ENCODE peak calls at places on chromosome 19, in nine cellular contexts. V is Peyer's patch; K is ascending aorta; E is cardiac muscle cell; U is hepatocyte; B is heart right ventricle; F is tibial artery; G is heart left ventricle; Y is CD8-positive, alpha-beta T cell. C is an unnamed sample.

GRCh38 chr19:35298561-35298972 is 6.6 kb downstream of the MAG start:
- DNase-seq in V (no peak), K (no peak), E (no peak), U (no peak), B (no peak), F (no peak), G (no peak), Y (no peak), C (no peak)

GRCh38 chr19:40376286-40376862 is 13.6 kb downstream of the HIPK4 start:
- DNase-seq in V (no peak), K (no peak), E (no peak), U (no peak), B (no peak), F (no peak), G (no peak), Y (no peak), C (no peak)

GRCh38 chr19:45401815-45402468 is 2.9 kb downstream of the PPP1R13L start:
- DNase-seq in V (no peak), K (no peak), E (no peak), U (no peak), B (no peak), F (no peak), G (no peak), Y (no peak), C (no peak)

GRCh38 chr19:52722062-52723005 is 12.5 kb downstream of the ZNF611 start:
- DNase-seq in V (no peak), K (no peak), E (peak; percentile 41), U (peak; percentile 49), B (no peak), F (no peak), G (no peak), Y (no peak), C (no peak)

GRCh38 chr19:38433268-38433733 is at the start of gene RYR1:
- DNase-seq in V (peak; percentile 77), K (peak; percentile 67), E (peak; percentile 42), U (peak; percentile 50), B (peak; percentile 63), F (peak; percentile 76), G (peak; percentile 59), Y (peak; percentile 30), C (no peak)

GRCh38 chr19:57803265-57803593 is 11.5 kb downstream of the ZNF552 start:
- DNase-seq in V (no peak), K (no peak), E (no peak), U (no peak), B (no peak), F (no peak), G (no peak), Y (no peak), C (no peak)

GRCh38 chr19:19262190-19263057 is 10.7 kb downstream of the TM6SF2 start:
- DNase-seq in V (no peak), K (no peak), E (no peak), U (no peak), B (no peak), F (no peak), G (no peak), Y (no peak), C (no peak)

GRCh38 chr19:18109731-18110671 is 12.4 kb downstream of the MAST3 start:
- DNase-seq in V (peak; percentile 83), K (peak; percentile 76), E (no peak), U (peak; percentile 81), B (peak; percentile 69), F (peak; percentile 79), G (peak; percentile 67), Y (peak; percentile 58), C (peak; percentile 31)

GRCh38 chr19:28130066-28130511 is 1082.9 kb downstream of the UQCRFS1 start:
- DNase-seq in V (no peak), K (no peak), E (no peak), U (peak; percentile 41), B (no peak), F (no peak), G (no peak), Y (no peak), C (no peak)

GRCh38 chr19:49042177-49042576 is 1.5 kb upstream of the CGB5 start:
- DNase-seq in V (no peak), K (no peak), E (no peak), U (peak; percentile 14), B (no peak), F (no peak), G (no peak), Y (no peak), C (no peak)

GRCh38 chr19:15249912-15250634 is 17.8 kb upstream of the EPHX3 start:
- DNase-seq in V (no peak), K (peak; percentile 90), E (peak; percentile 94), U (peak; percentile 39), B (peak; percentile 75), F (peak; percentile 95), G (peak; percentile 82), Y (no peak), C (peak; percentile 78)

GRCh38 chr19:2043864-2044708 is 7.0 kb downstream of the MKNK2 start:
- DNase-seq in V (no peak), K (no peak), E (no peak), U (peak; percentile 6), B (no peak), F (no peak), G (no peak), Y (no peak), C (peak; percentile 27)

GRCh38 chr19:46076951-46077814 is 36.4 kb upstream of the IGFL4 start:
- DNase-seq in V (peak; percentile 67), K (no peak), E (peak; percentile 88), U (peak; percentile 91), B (no peak), F (no peak), G (peak; percentile 33), Y (no peak), C (peak; percentile 58)

DNA sequence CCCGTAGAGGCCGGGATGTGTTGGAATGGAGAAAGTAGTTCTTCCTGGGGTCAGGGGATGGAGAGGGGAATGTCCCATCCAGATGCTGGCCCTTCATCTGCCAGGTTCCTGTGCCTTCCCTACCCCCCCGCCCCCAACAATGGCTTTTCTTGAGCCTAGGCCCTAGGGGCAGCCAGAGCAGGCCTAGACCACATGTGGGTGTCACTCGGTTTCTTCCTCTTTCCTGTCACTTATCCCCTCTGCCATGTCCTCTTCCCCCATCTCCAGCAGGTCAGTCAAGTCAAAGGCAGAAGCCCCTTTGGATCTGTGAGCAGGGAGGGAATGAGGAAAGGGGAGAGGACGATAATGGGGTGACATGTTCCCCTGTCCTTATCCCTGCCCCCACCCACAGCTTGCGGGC is 36.4 kb downstream of the LYL1 start:
- DNase-seq in V (no peak), K (no peak), E (no peak), U (no peak), B (no peak), F (no peak), G (no peak), Y (no peak), C (no peak)
- TF ChIP-seq CTCF in V (no peak), K (no peak), E (no peak), U (no peak), B (no peak), F (no peak), G (no peak), Y (no peak), C (no peak)

GRCh38 chr19:7418575-7418974 is 69.8 kb downstream of the ARHGEF18 start:
- DNase-seq in V (no peak), K (no peak), E (no peak), U (no peak), B (no peak), F (no peak), G (no peak), Y (no peak), C (no peak)

GRCh38 chr19:7415163-7415856 is 66.6 kb downstream of the ARHGEF18 start:
- DNase-seq in V (no peak), K (no peak), E (peak; percentile 40), U (peak; percentile 87), B (no peak), F (no peak), G (no peak), Y (no peak), C (no peak)

GRCh38 chr19:7413629-7414028 is 64.9 kb downstream of the ARHGEF18 start:
- DNase-seq in V (no peak), K (no peak), E (no peak), U (no peak), B (no peak), F (no peak), G (no peak), Y (no peak), C (no peak)

GRCh38 chr19:7417671-7418324 is 69.1 kb downstream of the ARHGEF18 start:
- DNase-seq in V (no peak), K (no peak), E (no peak), U (peak; percentile 34), B (no peak), F (no peak), G (no peak), Y (no peak), C (no peak)

GRCh38 chr19:7415857-7416371 is 67.2 kb downstream of the ARHGEF18 start:
- DNase-seq in V (no peak), K (no peak), E (no peak), U (no peak), B (no peak), F (no peak), G (no peak), Y (no peak), C (no peak)
- H3K27ac ChIP-seq in V (no peak overlapping the region), K (no peak overlapping the region), E (no peak overlapping the region), U (peak overlapping the region; percentile 93), B (no peak overlapping the region), F (no peak overlapping the region), G (no peak overlapping the region), Y (no peak overlapping the region), C (no peak overlapping the region)

DNA sequence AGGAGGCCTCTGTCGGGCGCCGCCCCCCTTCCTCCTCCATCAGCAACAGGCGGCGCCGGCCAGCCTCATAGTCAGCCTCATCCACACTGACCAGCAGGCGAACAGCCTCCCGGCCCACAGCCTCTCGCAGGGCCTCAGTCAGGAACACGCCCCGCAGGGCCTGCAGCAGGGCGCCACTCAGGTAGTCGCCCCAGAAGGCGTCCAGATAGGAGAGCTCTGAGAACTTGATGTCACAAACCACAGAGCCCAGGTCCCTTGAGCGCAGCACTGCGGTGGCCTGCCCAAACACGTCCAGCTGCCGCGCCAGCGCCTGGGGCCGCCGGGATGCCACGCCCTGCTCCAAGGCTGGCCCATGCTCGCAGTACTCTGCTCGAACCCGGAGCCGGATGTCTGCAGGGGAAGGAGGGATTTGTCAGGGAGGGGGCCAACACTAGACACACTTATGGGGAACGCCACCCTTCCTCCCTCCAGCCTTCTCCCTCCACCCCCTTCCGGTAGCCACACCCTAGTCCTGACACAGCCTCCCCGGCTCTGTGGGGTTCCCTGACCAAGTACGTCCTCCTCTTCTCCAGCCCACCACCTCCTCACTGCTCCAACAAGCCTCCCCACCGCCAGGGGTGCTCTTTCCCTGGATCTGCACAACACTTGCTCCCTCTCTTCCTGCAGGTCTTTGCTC is 17.9 kb downstream of the DEDD2 start:
- DNase-seq in V (peak; percentile 77), K (no peak), E (no peak), U (no peak), B (peak; percentile 50), F (no peak), G (peak; percentile 46), Y (peak; percentile 56), C (no peak)
- TF ChIP-seq CTCF in V (no peak), K (no peak), E (no peak), U (no peak), B (no peak), F (no peak), G (no peak), Y (peak; percentile 29), C (no peak)

DNA sequence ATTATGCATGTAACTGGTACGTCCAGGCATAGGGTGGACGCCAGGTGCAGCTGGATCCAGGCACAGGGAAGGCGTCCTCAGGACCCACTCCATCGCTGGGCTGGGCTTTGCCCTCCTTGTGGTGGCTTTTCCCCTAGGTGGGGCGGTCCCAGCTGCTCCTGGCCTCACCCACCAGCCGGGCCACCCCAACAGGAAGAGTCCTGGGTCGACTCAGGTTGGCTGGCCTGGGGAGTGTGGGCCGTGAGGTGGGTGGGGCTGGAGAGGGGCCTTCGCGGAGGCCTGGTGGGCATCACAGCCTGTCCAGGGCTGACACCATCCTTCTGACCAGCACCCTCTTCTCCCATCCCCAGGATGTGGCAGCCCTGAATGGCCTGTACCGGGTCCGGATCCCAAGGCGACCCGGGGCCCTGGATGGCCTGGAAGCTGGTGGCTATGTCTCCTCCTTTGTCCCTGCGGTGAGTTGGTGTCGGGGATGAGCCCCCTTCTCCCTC is 3.2 kb upstream of the GARIN5A start:
- DNase-seq in V (no peak), K (no peak), E (no peak), U (no peak), B (no peak), F (no peak), G (no peak), Y (no peak), C (no peak)
- H3K27ac ChIP-seq in V (no peak overlapping the region), K (no peak overlapping the region), E (no peak overlapping the region), U (no peak overlapping the region), B (no peak overlapping the region), F (no peak overlapping the region), G (no peak overlapping the region), Y (no peak overlapping the region), C (no peak overlapping the region)